ENCODE peak calls at places on chromosomes 6 and 20, in four cellular contexts. One of them, this sample, is unnamed.

GRCh38 chr20:51570755-51571469 is 28.4 kb upstream of the NFATC2 start:
- DNase-seq in adrenal gland: no peak
- DNase-seq in activated CD8-positive, alpha-beta memory T cell treated with anti-CD3 and anti-CD28 coated beads for 24 hours: no peak
- DNase-seq in GM23248: peak; percentile 61
- DNase-seq in this sample: no peak

GRCh38 chr6:92026878-92027277 is 1392.5 kb downstream of the EPHA7 start:
- DNase-seq in activated CD8-positive, alpha-beta memory T cell treated with anti-CD3 and anti-CD28 coated beads for 24 hours: no peak
- DNase-seq in adrenal gland: no peak
- DNase-seq in GM23248: no peak
- DNase-seq in this sample: no peak

GRCh38 chr20:44494266-44494665 is 18.6 kb downstream of the TTPAL start:
- DNase-seq in GM23248: peak; percentile 67
- DNase-seq in adrenal gland: no peak
- DNase-seq in activated CD8-positive, alpha-beta memory T cell treated with anti-CD3 and anti-CD28 coated beads for 24 hours: no peak
- DNase-seq in this sample: no peak

GRCh38 chr20:60482201-60482600 is 524.0 kb downstream of the CDH26 start:
- DNase-seq in activated CD8-positive, alpha-beta memory T cell treated with anti-CD3 and anti-CD28 coated beads for 24 hours: no peak
- DNase-seq in adrenal gland: no peak
- DNase-seq in GM23248: no peak
- DNase-seq in this sample: no peak

GRCh38 chr6:163958646-163959045 is 544.1 kb downstream of the QKI start:
- DNase-seq in activated CD8-positive, alpha-beta memory T cell treated with anti-CD3 and anti-CD28 coated beads for 24 hours: no peak
- DNase-seq in adrenal gland: no peak
- DNase-seq in GM23248: peak; percentile 19
- DNase-seq in this sample: no peak

GRCh38 chr20:44735816-44736169 is 9.9 kb upstream of the KCNK15 start:
- DNase-seq in activated CD8-positive, alpha-beta memory T cell treated with anti-CD3 and anti-CD28 coated beads for 24 hours: no peak
- DNase-seq in adrenal gland: no peak
- DNase-seq in GM23248: no peak
- DNase-seq in this sample: no peak

GRCh38 chr6:143803769-143804540 is 39.2 kb upstream of the LTV1 start:
- DNase-seq in GM23248: no peak
- DNase-seq in activated CD8-positive, alpha-beta memory T cell treated with anti-CD3 and anti-CD28 coated beads for 24 hours: no peak
- DNase-seq in adrenal gland: no peak
- DNase-seq in this sample: no peak

GRCh38 chr6:25007269-25007699 is 71.5 kb upstream of the RIPOR2 start:
- DNase-seq in adrenal gland: no peak
- DNase-seq in activated CD8-positive, alpha-beta memory T cell treated with anti-CD3 and anti-CD28 coated beads for 24 hours: no peak
- DNase-seq in GM23248: peak; percentile 47
- DNase-seq in this sample: no peak

GRCh38 chr20:63459070-63459380 is 13.4 kb downstream of the KCNQ2 start:
- DNase-seq in adrenal gland: no peak
- DNase-seq in activated CD8-positive, alpha-beta memory T cell treated with anti-CD3 and anti-CD28 coated beads for 24 hours: no peak
- DNase-seq in GM23248: no peak
- DNase-seq in this sample: no peak

GRCh38 chr6:110421749-110422443 is 6.5 kb upstream of the DDO start:
- DNase-seq in adrenal gland: no peak
- DNase-seq in GM23248: no peak
- DNase-seq in activated CD8-positive, alpha-beta memory T cell treated with anti-CD3 and anti-CD28 coated beads for 24 hours: no peak
- DNase-seq in this sample: no peak

GRCh38 chr20:63087236-63087871 is 80.6 kb upstream of the BHLHE23 start:
- DNase-seq in activated CD8-positive, alpha-beta memory T cell treated with anti-CD3 and anti-CD28 coated beads for 24 hours: peak; percentile 19
- DNase-seq in adrenal gland: peak; percentile 8
- DNase-seq in GM23248: no peak
- DNase-seq in this sample: no peak

GRCh38 chr6:29722773-29723665 is at the start of gene HLA-F:
- DNase-seq in activated CD8-positive, alpha-beta memory T cell treated with anti-CD3 and anti-CD28 coated beads for 24 hours: peak; percentile 91
- DNase-seq in adrenal gland: peak; percentile 87
- DNase-seq in GM23248: peak; percentile 82
- DNase-seq in this sample: peak; percentile 91

GRCh38 chr6:36610041-36610440 is 15.9 kb downstream of the SRSF3 start:
- DNase-seq in GM23248: no peak
- DNase-seq in adrenal gland: peak; percentile 13
- DNase-seq in activated CD8-positive, alpha-beta memory T cell treated with anti-CD3 and anti-CD28 coated beads for 24 hours: no peak
- DNase-seq in this sample: no peak

GRCh38 chr20:11144114-11144513 is 470.3 kb upstream of the JAG1 start:
- DNase-seq in GM23248: peak; percentile 92
- DNase-seq in adrenal gland: no peak
- DNase-seq in activated CD8-positive, alpha-beta memory T cell treated with anti-CD3 and anti-CD28 coated beads for 24 hours: no peak
- DNase-seq in this sample: no peak

GRCh38 chr6:1313755-1314503 is 2.0 kb downstream of the FOXQ1 start:
- DNase-seq in GM23248: peak; percentile 47
- DNase-seq in adrenal gland: no peak
- DNase-seq in activated CD8-positive, alpha-beta memory T cell treated with anti-CD3 and anti-CD28 coated beads for 24 hours: no peak
- DNase-seq in this sample: no peak

GRCh38 chr20:12409501-12409900 is 491.8 kb downstream of the BTBD3 start:
- DNase-seq in GM23248: no peak
- DNase-seq in adrenal gland: no peak
- DNase-seq in activated CD8-positive, alpha-beta memory T cell treated with anti-CD3 and anti-CD28 coated beads for 24 hours: no peak
- DNase-seq in this sample: no peak

GRCh38 chr6:161188547-161189465 is 85.1 kb downstream of the AGPAT4 start:
- DNase-seq in adrenal gland: no peak
- DNase-seq in GM23248: no peak
- DNase-seq in activated CD8-positive, alpha-beta memory T cell treated with anti-CD3 and anti-CD28 coated beads for 24 hours: no peak
- DNase-seq in this sample: no peak

GRCh38 chr6:139325686-139326085 is 33.9 kb upstream of the TXLNB start:
- DNase-seq in adrenal gland: no peak
- DNase-seq in activated CD8-positive, alpha-beta memory T cell treated with anti-CD3 and anti-CD28 coated beads for 24 hours: no peak
- DNase-seq in GM23248: no peak
- DNase-seq in this sample: no peak

GRCh38 chr6:149065658-149066556 is 251.6 kb upstream of the TAB2 start:
- DNase-seq in GM23248: no peak
- DNase-seq in adrenal gland: peak; percentile 33
- DNase-seq in activated CD8-positive, alpha-beta memory T cell treated with anti-CD3 and anti-CD28 coated beads for 24 hours: no peak
- DNase-seq in this sample: no peak

GRCh38 chr20:4932061-4932460 is 69.2 kb downstream of the SLC23A2 start:
- DNase-seq in GM23248: peak; percentile 44
- DNase-seq in activated CD8-positive, alpha-beta memory T cell treated with anti-CD3 and anti-CD28 coated beads for 24 hours: no peak
- DNase-seq in adrenal gland: no peak
- DNase-seq in this sample: no peak

GRCh38 chr6:17354700-17355403 is 38.5 kb upstream of the CAP2 start:
- DNase-seq in GM23248: peak; percentile 26
- DNase-seq in activated CD8-positive, alpha-beta memory T cell treated with anti-CD3 and anti-CD28 coated beads for 24 hours: no peak
- DNase-seq in adrenal gland: no peak
- DNase-seq in this sample: no peak

GRCh38 chr6:128655978-128656498 is 135.6 kb upstream of the PTPRK start:
- DNase-seq in GM23248: peak; percentile 86
- DNase-seq in adrenal gland: no peak
- DNase-seq in activated CD8-positive, alpha-beta memory T cell treated with anti-CD3 and anti-CD28 coated beads for 24 hours: peak; percentile 58
- DNase-seq in this sample: no peak

GRCh38 chr6:142913036-142913510 is 31.9 kb downstream of the HIVEP2 start:
- DNase-seq in adrenal gland: no peak
- DNase-seq in activated CD8-positive, alpha-beta memory T cell treated with anti-CD3 and anti-CD28 coated beads for 24 hours: no peak
- DNase-seq in GM23248: no peak
- DNase-seq in this sample: no peak

GRCh38 chr20:57393321-57394086 is 2.3 kb downstream of the RBM38 start:
- DNase-seq in activated CD8-positive, alpha-beta memory T cell treated with anti-CD3 and anti-CD28 coated beads for 24 hours: no peak
- DNase-seq in adrenal gland: no peak
- DNase-seq in GM23248: no peak
- DNase-seq in this sample: no peak

GRCh38 chr6:46419576-46420002 is 71.7 kb downstream of the RCAN2 start:
- DNase-seq in activated CD8-positive, alpha-beta memory T cell treated with anti-CD3 and anti-CD28 coated beads for 24 hours: no peak
- DNase-seq in GM23248: peak; percentile 86
- DNase-seq in adrenal gland: peak; percentile 57
- DNase-seq in this sample: peak; percentile 44

GRCh38 chr20:20366896-20367680 is 816 bp upstream of the INSM1 start:
- DNase-seq in GM23248: peak; percentile 21
- DNase-seq in adrenal gland: no peak
- DNase-seq in activated CD8-positive, alpha-beta memory T cell treated with anti-CD3 and anti-CD28 coated beads for 24 hours: no peak
- DNase-seq in this sample: no peak

GRCh38 chr6:31474871-31475286 is 23.1 kb upstream of the MICB start:
- DNase-seq in activated CD8-positive, alpha-beta memory T cell treated with anti-CD3 and anti-CD28 coated beads for 24 hours: no peak
- DNase-seq in adrenal gland: no peak
- DNase-seq in GM23248: no peak
- DNase-seq in this sample: peak; percentile 26

GRCh38 chr20:1062334-1063015 is 55.9 kb upstream of the PSMF1 start:
- DNase-seq in adrenal gland: no peak
- DNase-seq in activated CD8-positive, alpha-beta memory T cell treated with anti-CD3 and anti-CD28 coated beads for 24 hours: no peak
- DNase-seq in GM23248: no peak
- DNase-seq in this sample: no peak

GRCh38 chr6:28134015-28134414 is 7.7 kb upstream of the ZKSCAN8 start:
- DNase-seq in activated CD8-positive, alpha-beta memory T cell treated with anti-CD3 and anti-CD28 coated beads for 24 hours: no peak
- DNase-seq in adrenal gland: peak; percentile 25
- DNase-seq in GM23248: peak; percentile 64
- DNase-seq in this sample: no peak

GRCh38 chr20:9087531-9088217 is 18.8 kb downstream of the PLCB4 start:
- DNase-seq in activated CD8-positive, alpha-beta memory T cell treated with anti-CD3 and anti-CD28 coated beads for 24 hours: no peak
- DNase-seq in GM23248: no peak
- DNase-seq in adrenal gland: no peak
- DNase-seq in this sample: no peak